ENCODE peak calls at places on chromosomes 2 and 18, in four cellular contexts. L is DMS153, A is adrenal gland, N is caudate nucleus. Q is an unnamed sample.

GRCh38 chr2:233489143-233489542 is 77.4 kb downstream of the USP40 start:
- DNase-seq in L (no peak), N (no peak), A (no peak), Q (no peak)

GRCh38 chr18:21833619-21834300 is 93.2 kb downstream of the MIB1 start:
- DNase-seq in N (no peak), L (no peak), A (no peak), Q (no peak)

GRCh38 chr2:167294031-167294774 is 405.9 kb downstream of the XIRP2 start:
- DNase-seq in N (no peak), L (no peak), A (no peak), Q (peak; percentile 19)

GRCh38 chr2:174024524-174025270 is 59.5 kb upstream of the SP3 start:
- DNase-seq in A (peak; percentile 43), N (no peak), L (no peak), Q (no peak)

GRCh38 chr2:201448701-201449100 is 2.6 kb downstream of the TRAK2 start:
- DNase-seq in A (no peak), L (no peak), N (no peak), Q (no peak)

GRCh38 chr18:32362484-32362883 is 108.2 kb downstream of the GAREM1 start:
- DNase-seq in L (no peak), A (no peak), N (no peak), Q (no peak)

GRCh38 chr18:62486290-62486964 is 36.4 kb upstream of the ZCCHC2 start:
- DNase-seq in N (no peak), A (no peak), L (peak; percentile 90), Q (no peak)

GRCh38 chr2:60735496-60736250 is 20.4 kb upstream of the PAPOLG start:
- DNase-seq in N (no peak), L (no peak), A (no peak), Q (peak; percentile 37)

GRCh38 chr2:241224068-241224850 is 35.8 kb downstream of the ANO7 start:
- DNase-seq in A (peak; percentile 71), L (no peak), N (peak; percentile 80), Q (peak; percentile 82)

GRCh38 chr2:121617042-121617599 is 32.1 kb downstream of the CLASP1 start:
- DNase-seq in N (no peak), A (no peak), L (peak; percentile 9), Q (no peak)

GRCh38 chr2:43192039-43192438 is 34.4 kb downstream of the ZFP36L2 start:
- DNase-seq in N (no peak), L (no peak), A (no peak), Q (no peak)

GRCh38 chr2:70084973-70085710 is 2.1 kb upstream of the PCBP1 start:
- DNase-seq in A (peak; percentile 68), L (peak; percentile 73), N (no peak), Q (no peak)

GRCh38 chr2:167104691-167105090 is 216.4 kb downstream of the XIRP2 start:
- DNase-seq in N (no peak), L (no peak), A (no peak), Q (no peak)

GRCh38 chr2:96773922-96774321 is 13.2 kb downstream of the CNNM4 start:
- DNase-seq in A (no peak), L (peak; percentile 53), N (no peak), Q (no peak)

GRCh38 chr18:22921762-22922161 is 11.4 kb upstream of the RBBP8 start:
- DNase-seq in N (no peak), A (no peak), L (no peak), Q (no peak)

GRCh38 chr18:79507076-79507545 is 111.4 kb downstream of the NFATC1 start:
- DNase-seq in A (peak; percentile 54), L (peak; percentile 10), N (no peak), Q (no peak)

GRCh38 chr2:109381327-109381820 is 232.4 kb downstream of the SEPTIN10 start:
- DNase-seq in N (no peak), L (no peak), A (peak; percentile 4), Q (no peak)

GRCh38 chr2:240602266-240603050 is 15.9 kb downstream of the CAPN10 start:
- DNase-seq in L (no peak), A (peak; percentile 4), N (no peak), Q (no peak)

GRCh38 chr18:51448949-51449348 is 251.5 kb upstream of the MEX3C start:
- DNase-seq in N (no peak), L (no peak), A (no peak), Q (no peak)

GRCh38 chr18:12271376-12272235 is 17.4 kb downstream of the CIDEA start:
- DNase-seq in N (peak; percentile 43), A (peak; percentile 59), L (no peak), Q (peak; percentile 84)

GRCh38 chr2:43130548-43130875 is 95.9 kb downstream of the ZFP36L2 start:
- DNase-seq in L (no peak), N (no peak), A (no peak), Q (no peak)

GRCh38 chr2:63734510-63734909 is 107.2 kb upstream of the UGP2 start:
- DNase-seq in A (no peak), N (no peak), L (no peak), Q (no peak)

GRCh38 chr2:2095360-2096093 is 235.5 kb downstream of the MYT1L start:
- DNase-seq in N (no peak), L (no peak), A (no peak), Q (no peak)

GRCh38 chr2:218368621-218369153 is 12.0 kb downstream of the CATIP start:
- DNase-seq in L (peak; percentile 51), A (no peak), N (no peak), Q (no peak)

GRCh38 chr2:168089200-168089599 is 158.2 kb downstream of the STK39 start:
- DNase-seq in A (no peak), N (no peak), L (no peak), Q (no peak)

GRCh38 chr18:60047556-60047955 is 147.8 kb downstream of the PMAIP1 start:
- DNase-seq in L (no peak), A (no peak), N (no peak), Q (no peak)

GRCh38 chr18:31973929-31974546 is 31.1 kb upstream of the TRAPPC8 start:
- DNase-seq in N (no peak), A (no peak), L (no peak), Q (no peak)

GRCh38 chr2:120346667-120347358 is 877 bp downstream of the INHBB start:
- DNase-seq in L (no peak), N (no peak), A (no peak), Q (no peak)

GRCh38 chr18:55779711-55780590 is 192.0 kb upstream of the TCF4 start:
- DNase-seq in L (no peak), A (peak; percentile 12), N (peak; percentile 17), Q (peak; percentile 69)

GRCh38 chr2:196234672-196235071 is 63.3 kb upstream of the STK17B start:
- DNase-seq in A (no peak), N (no peak), L (no peak), Q (no peak)

GRCh38 chr18:12420831-12421421 is 13.2 kb downstream of the PRELID3A start:
- DNase-seq in N (no peak), L (no peak), A (no peak), Q (no peak)

GRCh38 chr18:24400587-24400986 is 3.0 kb upstream of the OSBPL1A start:
- DNase-seq in A (no peak), L (no peak), N (no peak), Q (no peak)

GRCh38 chr2:96325884-96326255 is 753 bp downstream of the ITPRIPL1 start:
- DNase-seq in L (no peak), A (no peak), N (no peak), Q (no peak)

GRCh38 chr2:98601532-98602132 is 6.7 kb downstream of the COA5 start:
- DNase-seq in L (no peak), N (no peak), A (peak; percentile 30), Q (no peak)

GRCh38 chr2:219174801-219175200 is 1.9 kb downstream of the CNPPD1 start:
- DNase-seq in A (no peak), N (no peak), L (no peak), Q (no peak)

GRCh38 chr2:109159096-109159495 is 30.1 kb downstream of the SH3RF3 start:
- DNase-seq in A (no peak), N (no peak), L (no peak), Q (no peak)

GRCh38 chr18:23209031-23209430 is 73.7 kb downstream of the CABLES1 start:
- DNase-seq in N (no peak), L (no peak), A (no peak), Q (no peak)

Q was measured in frontal cortex.